ENCODE peak calls at places on chromosomes 1 and 21, in six cellular contexts. H is AG04449, M is fibroblast of villous mesenchyme, V is psoas muscle, K is PC-3, P is pancreas. I is an unnamed sample.
A peak's percentile ranks its signal among the peaks of the same experiment; 100 is the strongest.

GRCh38 chr1:118136511-118136937 is 48.5 kb downstream of the SPAG17 start:
- DNase-seq in H (peak; percentile 58), M (peak; percentile 3), V (no peak), K (peak; percentile 67), P (no peak), I (peak; percentile 76)

GRCh38 chr1:173477286-173478098 is at the start of gene PRDX6:
- DNase-seq in H (peak; percentile 24), M (peak; percentile 86), V (peak; percentile 85), K (peak; percentile 78), P (peak; percentile 77), I (peak; percentile 87)

GRCh38 chr1:232508161-232508661 is 121.7 kb downstream of the SIPA1L2 start:
- DNase-seq in H (no peak), M (no peak), V (no peak), K (peak; percentile 14), P (no peak), I (no peak)

GRCh38 chr21:17438642-17439041 is 74.2 kb upstream of the CXADR start:
- DNase-seq in H (no peak), M (no peak), V (no peak), K (no peak), P (no peak), I (no peak)

GRCh38 chr1:20376880-20377494 is 86.3 kb downstream of the VWA5B1 start:
- DNase-seq in H (no peak), M (peak; percentile 24), V (peak; percentile 61), K (peak; percentile 62), P (no peak), I (peak; percentile 54)

GRCh38 chr1:116546354-116546977 is 24.4 kb downstream of the CD58 start:
- DNase-seq in H (no peak), M (no peak), V (no peak), K (no peak), P (no peak), I (no peak)

GRCh38 chr1:3717715-3718601 is 34.3 kb upstream of the CCDC27 start:
- DNase-seq in H (no peak), M (no peak), V (no peak), K (no peak), P (no peak), I (no peak)

GRCh38 chr1:23664837-23665795 is 26.5 kb upstream of the RPL11 start:
- DNase-seq in H (no peak), M (peak; percentile 43), V (no peak), K (peak; percentile 24), P (no peak), I (peak; percentile 60)

GRCh38 chr1:1892763-1893120 is 1.9 kb upstream of the GNB1 start:
- DNase-seq in H (no peak), M (no peak), V (peak; percentile 48), K (no peak), P (peak; percentile 51), I (no peak)

GRCh38 chr21:31218830-31219608 is 125.0 kb downstream of the TIAM1 start:
- DNase-seq in H (no peak), M (peak; percentile 32), V (peak; percentile 76), K (peak; percentile 97), P (no peak), I (peak; percentile 28)

GRCh38 chr1:55932402-55932801 is 647.0 kb downstream of the PLPP3 start:
- DNase-seq in H (no peak), M (no peak), V (no peak), K (no peak), P (no peak), I (no peak)

GRCh38 chr1:94063379-94063778 is 57.6 kb downstream of the ABCA4 start:
- DNase-seq in H (no peak), M (peak; percentile 93), V (peak; percentile 61), K (peak; percentile 52), P (no peak), I (peak; percentile 92)

GRCh38 chr1:44717196-44717595 is 13.8 kb downstream of the RNU5D-1 start:
- DNase-seq in H (no peak), M (no peak), V (no peak), K (no peak), P (no peak), I (no peak)

GRCh38 chr1:184889902-184890301 is 84.4 kb downstream of the NIBAN1 start:
- DNase-seq in H (no peak), M (no peak), V (no peak), K (no peak), P (no peak), I (no peak)

GRCh38 chr1:116019653-116020253 is 43.4 kb downstream of the SLC22A15 start:
- DNase-seq in H (no peak), M (no peak), V (no peak), K (no peak), P (no peak), I (no peak)

GRCh38 chr1:17752356-17752755 is 2.8 kb upstream of the ACTL8 start:
- DNase-seq in H (no peak), M (no peak), V (no peak), K (no peak), P (no peak), I (no peak)
- TF ChIP-seq CTCF in H (no peak), M (no peak), V (no peak), K (no peak), P (no peak), I (no peak)

DNA sequence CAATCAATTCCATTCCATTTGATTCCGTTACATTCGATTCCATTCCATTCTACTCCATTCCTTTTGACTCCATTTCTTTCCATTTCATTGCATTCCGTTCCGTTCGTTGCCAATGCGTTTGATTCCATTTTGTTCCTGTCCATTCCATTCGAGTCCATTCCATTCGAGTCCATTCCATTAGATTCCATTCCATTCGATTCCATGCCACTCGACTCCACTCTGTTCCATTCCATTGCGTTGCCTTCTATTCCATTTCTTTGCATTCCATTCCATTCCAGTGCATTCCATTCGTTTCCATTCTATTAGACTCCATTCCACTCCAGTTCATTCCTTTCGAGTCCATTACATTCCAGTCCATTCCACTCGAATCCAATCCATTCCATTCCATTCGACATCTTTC is 2587.5 kb upstream of the TPTE start:
- DNase-seq in H (no peak), M (no peak), V (no peak), K (no peak), P (no peak), I (no peak)
- H3K4me3 ChIP-seq in H (no peak overlapping the region), M (no peak overlapping the region), V (no peak overlapping the region), K (no peak overlapping the region), P (no peak overlapping the region), I (no peak overlapping the region)

DNA sequence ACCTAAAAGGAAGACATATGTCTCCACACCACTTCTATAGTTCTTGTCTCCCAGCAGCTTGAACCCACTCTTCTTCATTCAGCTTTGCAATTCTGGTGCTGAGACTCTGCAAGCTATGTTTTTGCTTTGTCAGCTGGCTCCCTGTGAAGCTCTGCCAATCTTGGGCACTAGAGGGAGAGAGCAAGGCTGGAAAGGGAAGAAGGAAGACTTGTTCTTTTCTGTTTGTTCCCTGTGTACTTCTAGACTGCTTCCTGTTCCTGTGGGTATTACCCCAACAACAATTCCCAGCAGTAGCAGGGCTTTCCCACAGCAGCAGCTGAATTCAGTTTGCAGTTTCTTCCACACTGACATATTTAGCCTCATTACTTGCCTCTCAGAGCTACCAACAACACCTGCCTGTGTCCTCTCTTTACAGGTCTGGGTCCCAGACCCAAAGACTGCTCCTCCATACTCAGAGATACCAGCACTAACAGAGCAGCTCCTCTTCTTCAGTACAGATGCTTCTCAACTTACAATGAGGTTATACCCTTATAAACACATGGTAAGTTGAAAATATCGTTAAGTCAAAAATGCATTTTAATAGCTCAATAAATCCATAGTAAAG is 275.2 kb upstream of the NEGR1 start:
- DNase-seq in H (no peak), M (no peak), V (no peak), K (peak; percentile 49), P (no peak), I (peak; percentile 6)
- TF ChIP-seq CTCF in H (peak; percentile 56), M (peak; percentile 14), V (no peak), K (peak; percentile 52), P (no peak), I (peak; percentile 34)

GRCh38 chr1:32647308-32648134 is 2.8 kb downstream of the ZBTB8OS start:
- DNase-seq in H (no peak), M (no peak), V (no peak), K (no peak), P (no peak), I (no peak)
- H3K4me3 ChIP-seq in H (no peak overlapping the region), M (no peak overlapping the region), V (no peak overlapping the region), K (peak overlapping the region; percentile 49), P (no peak overlapping the region), I (no peak overlapping the region)